ENCODE peak calls at places on chromosomes 3 and 15, in seven cellular contexts. S is SK-N-SH, K is K562, L is GM12878, E is H1, M is HepG2, U is HCT116. B is an unnamed sample.
A peak's percentile ranks its signal among the peaks of the same experiment; 100 is the strongest.

GRCh38 chr3:182516597-182517336 is 276.5 kb upstream of the ATP11B start:
- DNase-seq in S (no peak), K (no peak), L (peak; percentile 46), E (no peak), M (no peak), U (no peak), B (no peak)

GRCh38 chr3:42515391-42515916 is 13.0 kb downstream of the VIPR1 start:
- DNase-seq in S (no peak), K (no peak), L (no peak), E (no peak), M (no peak), U (no peak), B (no peak)

GRCh38 chr3:13420817-13421755 is 964 bp upstream of the NUP210 start:
- DNase-seq in S (no peak), K (peak; percentile 68), L (peak; percentile 57), E (peak; percentile 60), M (no peak), U (no peak), B (no peak)

GRCh38 chr15:67884514-67885225 is 44.8 kb upstream of the RNU6-1 start:
- DNase-seq in S (peak; percentile 88), K (peak; percentile 96), L (no peak), E (peak; percentile 81), M (peak; percentile 89), U (no peak), B (peak; percentile 43)

GRCh38 chr3:23480324-23480704 is 277.2 kb downstream of the UBE2E2 start:
- DNase-seq in S (no peak), K (no peak), L (no peak), E (no peak), M (no peak), U (no peak), B (no peak)

GRCh38 chr15:87566236-87566635 is 690.3 kb downstream of the NTRK3 start:
- DNase-seq in S (no peak), K (no peak), L (no peak), E (no peak), M (no peak), U (no peak), B (no peak)

GRCh38 chr15:101398247-101398646 is 91.3 kb downstream of the PCSK6 start:
- DNase-seq in S (no peak), K (no peak), L (no peak), E (peak; percentile 42), M (no peak), U (no peak), B (no peak)

GRCh38 chr3:170558417-170558816 is 27.5 kb downstream of the SLC7A14 start:
- DNase-seq in S (no peak), K (no peak), L (no peak), E (no peak), M (no peak), U (no peak), B (no peak)

GRCh38 chr3:53493997-53494791 is at the start of gene CACNA1D:
- DNase-seq in S (peak; percentile 89), K (no peak), L (no peak), E (peak; percentile 90), M (no peak), U (peak; percentile 23), B (no peak)

GRCh38 chr3:126414406-126414805 is 19.7 kb downstream of the CFAP100 start:
- DNase-seq in S (no peak), K (no peak), L (no peak), E (no peak), M (no peak), U (no peak), B (no peak)

GRCh38 chr15:82742134-82742533 is 32.5 kb upstream of the AP3B2 start:
- DNase-seq in S (no peak), K (no peak), L (no peak), E (no peak), M (no peak), U (no peak), B (no peak)

GRCh38 chr3:95408464-95408862 is 1345.6 kb downstream of the NSUN3 start:
- DNase-seq in S (no peak), K (no peak), L (no peak), E (no peak), M (no peak), U (no peak), B (no peak)

GRCh38 chr3:10515884-10516495 is 10.6 kb upstream of the ATP2B2 start:
- DNase-seq in S (no peak), K (peak; percentile 41), L (no peak), E (no peak), M (peak; percentile 28), U (no peak), B (no peak)

GRCh38 chr15:84915011-84915958 is 30.8 kb downstream of the SLC28A1 start:
- DNase-seq in S (peak; percentile 90), K (peak; percentile 74), L (peak; percentile 79), E (no peak), M (peak; percentile 84), U (peak; percentile 81), B (peak; percentile 38)

GRCh38 chr15:70741677-70742293 is 21.6 kb downstream of the UACA start:
- DNase-seq in S (no peak), K (no peak), L (no peak), E (no peak), M (peak; percentile 37), U (peak; percentile 79), B (peak; percentile 71)
- H3K9me3 ChIP-seq in S (no peaks in the 10 kb centered on the region), K (no peaks in the 10 kb centered on the region), L (no peaks in the 10 kb centered on the region), E (no peaks in the 10 kb centered on the region), M (no peaks in the 10 kb centered on the region), U (no peaks in the 10 kb centered on the region), B (no peaks in the 10 kb centered on the region)

DNA sequence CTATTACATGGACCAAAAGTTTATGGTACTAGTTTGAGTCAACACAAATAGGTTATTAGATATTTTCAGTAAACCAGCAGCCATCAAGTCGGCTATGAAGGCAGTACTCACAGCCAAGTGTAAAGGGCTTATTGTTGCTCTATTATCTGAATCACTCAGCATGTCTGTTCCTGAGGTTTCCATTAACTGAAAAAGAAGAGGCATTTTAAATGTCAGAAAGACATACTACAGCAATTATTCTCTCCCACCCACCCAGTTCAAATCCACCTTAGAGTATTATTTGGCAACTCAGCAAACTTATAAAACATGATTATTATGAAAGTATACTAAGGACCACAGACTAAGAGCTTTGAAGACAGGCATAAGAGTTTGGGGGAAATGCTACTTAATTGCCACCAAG is 93.1 kb downstream of the BTD start:
- DNase-seq in S (no peak), K (no peak), L (no peak), E (no peak), M (no peak), U (no peak), B (no peak)
- TF ChIP-seq MAX in S (no peak), K (no peak), L (no peak), E (no peak), M (no peak), U (no peak), B (no peak)

GRCh38 chr3:49016414-49017228 is 1.8 kb downstream of the DALRD3 start:
- DNase-seq in S (peak; percentile 11), K (no peak), L (no peak), E (no peak), M (no peak), U (no peak), B (no peak)
- TF ChIP-seq POLR2AphosphoS5 in S (peak; percentile 31), K (no peak), L (peak; percentile 55), E (no peak), M (no peak), U (peak; percentile 33), B (peak; percentile 62)

DNA sequence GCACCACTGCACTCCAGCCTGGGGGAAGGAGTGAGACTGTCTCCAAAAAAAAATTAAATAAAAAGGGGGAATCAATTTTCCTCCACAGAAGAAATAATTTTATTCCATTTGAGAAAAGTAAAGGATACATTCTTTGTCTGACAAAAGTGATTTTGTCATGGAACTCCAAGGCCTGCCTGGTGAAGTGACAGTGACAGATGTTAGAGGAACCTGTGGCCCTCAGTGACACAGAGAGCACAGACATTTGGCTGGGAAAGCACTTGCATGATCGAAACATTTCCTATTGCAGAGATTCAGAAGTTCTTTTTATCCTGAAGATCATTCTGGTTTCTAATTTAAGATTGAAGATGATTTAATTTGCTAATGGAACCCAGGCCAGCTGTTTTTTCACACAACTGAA is 5.9 kb downstream of the LYSMD4 start:
- DNase-seq in S (no peak), K (no peak), L (no peak), E (no peak), M (no peak), U (no peak), B (no peak)
- H3K9me3 ChIP-seq in S (no peaks in the 10 kb centered on the region), K (no peaks in the 10 kb centered on the region), L (no peaks in the 10 kb centered on the region), E (peaks cover 4% of the 10 kb centered on the region), M (no peaks in the 10 kb centered on the region), U (no peaks in the 10 kb centered on the region), B (no peaks in the 10 kb centered on the region)

GRCh38 chr3:195906865-195907729 is 1.3 kb downstream of the TNK2 start:
- DNase-seq in S (no peak), K (no peak), L (peak; percentile 76), E (no peak), M (no peak), U (no peak), B (no peak)

GRCh38 chr3:195907730-195908438 is 467 bp downstream of the TNK2 start:
- DNase-seq in S (peak; percentile 69), K (peak; percentile 44), L (peak; percentile 38), E (no peak), M (no peak), U (no peak), B (no peak)

GRCh38 chr3:195904364-195904763 is 4.0 kb downstream of the TNK2 start:
- DNase-seq in S (no peak), K (no peak), L (no peak), E (no peak), M (no peak), U (no peak), B (no peak)

GRCh38 chr3:195903950-195904290 is 4.4 kb downstream of the TNK2 start:
- DNase-seq in S (no peak), K (no peak), L (no peak), E (no peak), M (no peak), U (no peak), B (no peak)

GRCh38 chr3:195905970-195906864 is 2.1 kb downstream of the TNK2 start:
- DNase-seq in S (no peak), K (no peak), L (no peak), E (no peak), M (no peak), U (no peak), B (no peak)
- TF ChIP-seq MAX in S (no peak), K (no peak), L (no peak), E (no peak), M (no peak), U (no peak), B (no peak)